ENCODE peak calls at places on chromosomes 7 and 10, in five cellular contexts. T is CD8-positive, alpha-beta T cell; G is right lobe of liver; X is uterus; E is PC-9. O is an unnamed sample.
A peak's percentile ranks its signal among the peaks of the same experiment; 100 is the strongest.

GRCh38 chr10:14611971-14612693 is 162.6 kb downstream of the FAM107B start:
- DNase-seq in X (no peak), E (no peak), G (no peak), T (no peak), O (no peak)

GRCh38 chr7:87448427-87448826 is 27.1 kb downstream of the ABCB4 start:
- DNase-seq in G (no peak), T (no peak), E (no peak), X (no peak), O (no peak)

GRCh38 chr10:43689618-43689954 is 40.9 kb upstream of the ZNF32 start:
- DNase-seq in X (peak; percentile 68), G (peak; percentile 79), E (no peak), T (peak; percentile 20), O (no peak)

GRCh38 chr7:46461334-46461777 is 540.3 kb upstream of the IGFBP3 start:
- DNase-seq in T (no peak), X (no peak), G (no peak), E (no peak), O (no peak)

GRCh38 chr10:54800677-54801480 is at the start of gene PCDH15:
- DNase-seq in G (no peak), T (no peak), X (no peak), E (peak; percentile 3), O (no peak)

GRCh38 chr10:128103229-128103714 is 23.0 kb downstream of the MKI67 start:
- DNase-seq in G (no peak), T (peak; percentile 51), E (no peak), X (no peak), O (no peak)

GRCh38 chr7:107044347-107045194 is at the start of gene PRKAR2B:
- DNase-seq in E (peak; percentile 73), G (peak; percentile 76), X (peak; percentile 85), T (peak; percentile 82), O (peak; percentile 61)

GRCh38 chr10:29470843-29471482 is 163.8 kb downstream of the SVIL start:
- DNase-seq in E (no peak), T (no peak), G (no peak), X (no peak), O (no peak)

GRCh38 chr10:21441625-21442024 is 83.9 kb downstream of the SKIDA1 start:
- DNase-seq in T (no peak), G (no peak), E (no peak), X (no peak), O (no peak)

GRCh38 chr7:133230591-133231194 is 22.2 kb upstream of the EXOC4 start:
- DNase-seq in T (peak; percentile 39), E (peak; percentile 25), X (no peak), G (no peak), O (no peak)

GRCh38 chr7:45580053-45580872 is 6.1 kb downstream of the ADCY1 start:
- DNase-seq in X (no peak), T (no peak), E (no peak), G (no peak), O (no peak)

GRCh38 chr7:116740758-116741462 is 68.9 kb downstream of the MET start:
- DNase-seq in E (no peak), T (no peak), G (no peak), X (no peak), O (no peak)

GRCh38 chr7:121624922-121625321 is 228.8 kb upstream of the FAM3C start:
- DNase-seq in T (no peak), E (no peak), G (no peak), X (no peak), O (no peak)

GRCh38 chr10:129768437-129769355 is 195.4 kb downstream of the EBF3 start:
- DNase-seq in E (no peak), X (peak; percentile 8), G (peak; percentile 43), T (no peak), O (no peak)

GRCh38 chr7:28005848-28006233 is 174.8 kb downstream of the JAZF1 start:
- DNase-seq in T (no peak), E (no peak), X (no peak), G (no peak), O (no peak)

GRCh38 chr7:158237672-158238335 is 349.8 kb downstream of the PTPRN2 start:
- DNase-seq in E (no peak), T (no peak), X (no peak), G (no peak), O (no peak)

GRCh38 chr7:128841961-128842673 is 11.9 kb downstream of the FLNC start:
- DNase-seq in X (no peak), E (peak; percentile 33), G (peak; percentile 55), T (peak; percentile 62), O (no peak)

GRCh38 chr10:5563237-5563961 is 38.6 kb downstream of the CALML3 start:
- DNase-seq in T (no peak), G (peak; percentile 40), E (no peak), X (no peak), O (peak; percentile 51)
- H3K27ac ChIP-seq in T (peak overlapping the region; percentile 72), G (no peak overlapping the region), E (no peak overlapping the region), X (peak overlapping the region; percentile 43), O (peak overlapping the region; percentile 93)

DNA sequence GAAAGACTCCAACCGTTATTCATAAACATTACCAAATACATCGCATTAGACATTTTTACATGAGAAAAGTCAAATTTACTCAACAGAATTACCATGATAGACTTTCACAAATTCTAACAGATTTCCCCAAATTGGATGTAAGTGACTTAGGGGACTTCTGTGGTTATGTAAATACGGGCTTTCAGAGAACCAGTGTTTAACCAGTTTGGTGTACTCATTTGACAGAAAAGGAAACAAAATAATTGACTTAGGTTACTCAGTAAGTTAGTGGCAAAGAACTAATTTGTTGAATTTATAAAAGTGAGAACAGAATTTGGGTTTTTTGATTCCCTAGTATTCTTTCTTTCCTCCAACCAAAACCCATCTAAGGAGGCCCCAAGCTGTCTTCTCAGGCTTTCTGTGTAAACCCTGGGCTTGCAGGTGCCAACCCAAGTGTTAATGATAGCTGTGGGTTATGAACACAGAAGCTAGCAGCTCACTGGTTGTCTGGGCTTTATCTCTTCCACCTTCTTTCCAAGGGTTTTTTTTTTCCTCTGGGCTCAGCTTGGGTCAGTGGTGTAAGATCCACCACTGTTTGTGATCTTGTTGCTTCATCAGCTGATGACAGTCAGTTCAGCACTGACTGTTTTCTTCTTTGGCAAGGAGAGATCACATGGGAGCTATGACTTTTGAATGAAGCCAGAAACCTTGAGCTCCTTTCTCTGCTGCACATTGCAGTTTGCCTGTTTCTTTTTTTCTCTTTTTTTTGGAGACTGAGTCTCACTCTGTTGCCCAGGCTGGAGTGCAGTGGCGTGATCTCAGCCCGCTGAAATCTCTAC is 4.5 kb downstream of the GTPBP4 start:
- DNase-seq in E (no peak), T (no peak), X (no peak), G (no peak), O (no peak)
- H3K36me3 ChIP-seq in E (peaks cover 13% of the 10 kb centered on the region), T (peaks cover 34% of the 10 kb centered on the region), X (no peaks in the 10 kb centered on the region), G (no peaks in the 10 kb centered on the region), O (peaks cover 72% of the 10 kb centered on the region)

DNA sequence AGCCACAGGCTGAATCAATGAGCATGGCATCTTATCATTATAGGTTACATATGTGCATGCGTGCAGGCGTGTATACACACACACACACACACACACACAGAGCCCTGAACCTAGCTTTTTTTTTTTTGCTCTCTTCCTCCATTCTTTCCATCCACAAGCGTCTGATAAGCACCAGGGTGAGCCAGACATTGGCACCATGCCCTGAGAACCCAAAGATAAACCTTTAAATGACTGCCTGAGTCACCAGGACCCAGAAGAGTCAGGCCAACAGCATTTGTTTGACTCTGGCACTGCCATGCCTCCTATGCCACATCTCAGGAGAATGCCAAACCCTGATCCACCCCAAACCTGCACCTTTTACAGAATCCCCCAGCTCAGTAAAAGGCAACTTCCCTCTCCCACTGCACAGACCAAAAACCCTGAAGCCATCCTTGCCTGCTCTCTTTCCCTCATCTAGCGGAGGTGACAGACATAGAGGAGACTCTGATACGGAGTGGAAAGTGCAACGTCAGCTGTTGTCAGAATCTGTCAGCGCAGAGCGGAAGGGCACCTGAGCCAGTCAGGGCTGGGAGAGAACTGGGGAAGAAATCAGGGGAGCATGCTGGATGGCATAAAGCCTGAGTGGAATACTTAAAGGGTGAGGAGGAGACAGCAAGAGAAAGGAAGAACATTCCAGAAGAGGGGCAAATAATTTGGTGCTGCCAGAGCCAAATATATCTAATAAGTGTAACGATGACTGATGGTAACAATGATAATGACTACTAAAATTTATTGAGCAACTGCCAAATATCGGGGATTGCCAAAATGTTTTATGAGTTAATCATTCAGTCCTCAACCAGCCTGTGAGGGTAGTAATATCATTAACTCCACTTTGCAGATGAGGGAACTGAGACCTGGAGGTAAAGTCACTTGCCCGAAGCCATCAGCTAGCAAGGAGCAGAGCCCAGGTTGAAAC is 3.2 kb downstream of the PARP12 start:
- DNase-seq in T (peak; percentile 48), X (peak; percentile 54), G (no peak), E (peak; percentile 84), O (no peak)
- H3K4me1 ChIP-seq in T (peaks cover 34% of the 10 kb centered on the region), X (peaks cover 6% of the 10 kb centered on the region), G (no peaks in the 10 kb centered on the region), E (peaks cover 37% of the 10 kb centered on the region), O (peaks cover 26% of the 10 kb centered on the region)

DNA sequence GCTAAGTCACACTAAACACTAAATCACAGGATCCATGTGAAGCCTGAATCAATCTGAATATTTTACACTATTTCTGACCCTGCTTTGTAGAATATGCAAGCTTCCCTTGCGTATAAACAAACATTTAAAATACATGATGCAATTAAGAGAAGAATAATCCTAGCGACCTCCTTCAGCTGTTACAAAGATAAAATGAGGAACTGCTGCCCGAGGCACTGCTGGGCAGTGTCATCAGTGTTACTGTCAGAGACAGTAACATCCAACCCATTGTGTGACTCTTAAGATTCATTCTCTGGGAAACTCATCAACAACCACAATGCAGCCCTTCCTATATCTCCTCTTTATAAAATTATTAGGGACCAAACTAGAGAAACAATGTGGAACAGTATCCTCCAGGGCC is 61.6 kb downstream of the COBL start:
- DNase-seq in E (no peak), G (no peak), T (no peak), X (no peak), O (no peak)
- H3K27ac ChIP-seq in E (no peak overlapping the region), G (no peak overlapping the region), T (no peak overlapping the region), X (no peak overlapping the region), O (no peak overlapping the region)

GRCh38 chr7:102201576-102201975 is 85.1 kb upstream of the SH2B2 start:
- DNase-seq in T (no peak), E (no peak), X (no peak), G (no peak), O (no peak)
- H3K36me3 ChIP-seq in T (peaks cover 18% of the 10 kb centered on the region), E (no peaks in the 10 kb centered on the region), X (no peaks in the 10 kb centered on the region), G (no peaks in the 10 kb centered on the region), O (peaks cover 10% of the 10 kb centered on the region)

DNA sequence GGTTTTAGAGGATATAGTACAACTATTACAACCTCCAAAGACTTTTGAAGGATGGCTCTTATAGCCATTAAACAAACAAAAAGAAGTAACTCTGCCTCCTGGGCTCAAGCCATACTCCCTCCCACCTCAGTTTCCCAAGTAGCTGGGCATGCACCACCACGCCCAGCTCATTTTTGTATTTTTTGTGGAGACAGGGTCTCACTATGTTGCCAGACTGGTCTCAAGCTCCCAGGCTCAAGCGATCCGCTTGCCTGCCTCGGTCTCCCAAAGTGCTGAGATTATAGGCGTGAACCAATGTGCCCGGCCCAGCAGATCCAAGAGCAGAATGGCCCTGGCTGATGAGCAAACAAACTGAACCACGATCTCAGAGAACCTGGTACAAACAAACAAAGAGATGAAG is 16.0 kb downstream of the NANOS1 start:
- DNase-seq in G (no peak), E (no peak), X (no peak), T (no peak), O (no peak)
- H3K4me1 ChIP-seq in G (no peaks in the 10 kb centered on the region), E (no peaks in the 10 kb centered on the region), X (no peaks in the 10 kb centered on the region), T (no peaks in the 10 kb centered on the region), O (no peaks in the 10 kb centered on the region)